ENCODE peak calls at places on chromosomes 1 and 21, in five cellular contexts. Q, E, I, X and H are unnamed samples. For H3K27me3, the result is how much of the 10 kb centered on the place peaks cover.

GRCh38 chr1:2605754-2606003 is 19.1 kb downstream of the PRXL2B start:
- DNase-seq in Q (no peak), E (no peak), I (no peak), X (no peak), H (no peak)

GRCh38 chr1:15573477-15573876 is 11.4 kb downstream of the AGMAT start:
- DNase-seq in Q (no peak), E (no peak), I (no peak), X (peak), H (no peak)

GRCh38 chr21:27346041-27346448 is 379.2 kb upstream of the ADAMTS5 start:
- DNase-seq in Q (no peak), E (no peak), I (no peak), X (peak), H (no peak)

GRCh38 chr1:24896596-24897262 is 33.3 kb downstream of the RUNX3 start:
- DNase-seq in Q (no peak), E (no peak), I (peak), X (no peak), H (peak)

GRCh38 chr1:219312967-219313366 is 139.3 kb downstream of the LYPLAL1 start:
- DNase-seq in Q (no peak), E (no peak), I (no peak), X (peak), H (no peak)

GRCh38 chr1:8889925-8890785 is 11.7 kb upstream of the ENO1 start:
- DNase-seq in Q (no peak), E (peak), I (peak), X (peak), H (peak)

GRCh38 chr1:10712568-10712967 is 83.9 kb downstream of the CASZ1 start:
- DNase-seq in Q (no peak), E (no peak), I (no peak), X (no peak), H (no peak)

GRCh38 chr1:173866462-173866861 is 1.3 kb downstream of the GAS5 start:
- DNase-seq in Q (no peak), E (no peak), I (no peak), X (no peak), H (no peak)

GRCh38 chr1:162276493-162276892 is 100.2 kb downstream of the SPATA46 start:
- DNase-seq in Q (no peak), E (no peak), I (no peak), X (peak), H (no peak)

GRCh38 chr1:11198851-11199628 is 9.9 kb downstream of the ANGPTL7 start:
- DNase-seq in Q (no peak), E (no peak), I (no peak), X (no peak), H (no peak)

GRCh38 chr1:21319447-21320407 is 29.5 kb upstream of the ECE1 start:
- DNase-seq in Q (no peak), E (no peak), I (no peak), X (no peak), H (peak)

GRCh38 chr21:42621828-42622199 is 31.6 kb upstream of the PDE9A start:
- DNase-seq in Q (no peak), E (no peak), I (no peak), X (no peak), H (no peak)

GRCh38 chr1:24020032-24020431 is 39.9 kb upstream of the SRSF10 start:
- DNase-seq in Q (no peak), E (no peak), I (no peak), X (peak), H (no peak)

GRCh38 chr1:32249831-32250525 is 1.1 kb upstream of the LCK start:
- DNase-seq in Q (peak), E (peak), I (no peak), X (peak), H (no peak)

GRCh38 chr1:91804546-91805023 is 81.4 kb downstream of the TGFBR3 start:
- DNase-seq in Q (peak), E (no peak), I (peak), X (no peak), H (no peak)

GRCh38 chr1:200558866-200559459 is 61.6 kb downstream of the KIF14 start:
- DNase-seq in Q (no peak), E (no peak), I (no peak), X (peak), H (no peak)

GRCh38 chr1:10614377-10615225 is 139.9 kb downstream of the PEX14 start:
- DNase-seq in Q (no peak), E (no peak), I (no peak), X (no peak), H (no peak)

GRCh38 chr1:161180643-161181042 is 3.3 kb upstream of the B4GALT3 start:
- DNase-seq in Q (no peak), E (no peak), I (no peak), X (no peak), H (no peak)

GRCh38 chr1:202860744-202861419 is 28.1 kb downstream of the RABIF start:
- DNase-seq in Q (no peak), E (peak), I (peak), X (peak), H (peak)

GRCh38 chr1:11967028-11967547 is 13.2 kb upstream of the MFN2 start:
- DNase-seq in Q (no peak), E (no peak), I (peak), X (no peak), H (no peak)

GRCh38 chr21:39630827-39631226 is 18.1 kb downstream of the B3GALT5 start:
- DNase-seq in Q (no peak), E (no peak), I (no peak), X (peak), H (no peak)

GRCh38 chr1:13783551-13783950 is 83.6 kb downstream of the PRDM2 start:
- DNase-seq in Q (no peak), E (no peak), I (no peak), X (peak), H (no peak)

GRCh38 chr1:170707959-170708666 is 44.2 kb downstream of the PRRX1 start:
- DNase-seq in Q (no peak), E (no peak), I (peak), X (peak), H (no peak)

GRCh38 chr21:35703704-35704103 is 356.6 kb downstream of the SETD4 start:
- DNase-seq in Q (no peak), E (no peak), I (no peak), X (no peak), H (no peak)

GRCh38 chr1:246008256-246008901 is 498.7 kb downstream of the SMYD3 start:
- DNase-seq in Q (no peak), E (no peak), I (no peak), X (no peak), H (no peak)

GRCh38 chr1:33985166-33985565 is 121.3 kb downstream of the HMGB4 start:
- DNase-seq in Q (no peak), E (peak), I (no peak), X (no peak), H (no peak)

GRCh38 chr1:58318157-58318665 is 228.3 kb downstream of the OMA1 start:
- DNase-seq in Q (no peak), E (no peak), I (no peak), X (no peak), H (no peak)

GRCh38 chr1:229699613-229700242 is 73.7 kb downstream of the URB2 start:
- DNase-seq in Q (no peak), E (no peak), I (no peak), X (no peak), H (no peak)

GRCh38 chr1:203338335-203339036 is 12.4 kb downstream of the FMOD start:
- DNase-seq in Q (peak), E (peak), I (peak), X (peak), H (no peak)

GRCh38 chr1:20361805-20362381 is 71.2 kb downstream of the VWA5B1 start:
- DNase-seq in Q (no peak), E (peak), I (peak), X (peak), H (no peak)

GRCh38 chr1:37434292-37434907 is 40.0 kb upstream of the ZC3H12A start:
- DNase-seq in Q (peak), E (peak), I (peak), X (peak), H (peak)

GRCh38 chr1:230682882-230683610 is 30.9 kb downstream of the AGT start:
- DNase-seq in Q (no peak), E (no peak), I (no peak), X (peak), H (no peak)

GRCh38 chr21:14215971-14216621 is at the start of gene RBM11:
- DNase-seq in Q (peak), E (peak), I (peak), X (peak), H (peak)

DNA sequence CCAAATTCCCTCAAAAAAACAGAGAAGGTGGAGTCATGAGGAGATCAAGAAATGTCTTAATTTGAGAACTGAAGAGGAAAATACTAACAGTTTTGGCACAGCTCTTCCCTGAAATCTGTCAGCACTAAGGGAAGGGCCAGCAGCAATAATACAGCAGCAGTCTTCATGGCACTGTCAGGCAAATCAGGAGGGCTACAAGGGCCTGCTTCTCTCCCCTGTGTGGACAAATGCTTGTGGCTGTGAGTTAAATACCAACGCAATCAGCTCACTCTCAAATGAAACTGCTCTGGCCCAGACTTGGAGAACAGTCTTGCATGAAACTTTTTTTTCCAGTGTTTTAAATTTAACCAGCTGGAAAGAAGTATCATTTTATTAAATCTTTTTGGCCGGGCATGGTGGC is 20.5 kb upstream of the CNN3 start:
- DNase-seq in Q (no peak), E (no peak), I (no peak), X (peak), H (no peak)
- H3K4me3 ChIP-seq in Q (no peak), E (no peak), I (no peak), X (no peak), H (no peak)

DNA sequence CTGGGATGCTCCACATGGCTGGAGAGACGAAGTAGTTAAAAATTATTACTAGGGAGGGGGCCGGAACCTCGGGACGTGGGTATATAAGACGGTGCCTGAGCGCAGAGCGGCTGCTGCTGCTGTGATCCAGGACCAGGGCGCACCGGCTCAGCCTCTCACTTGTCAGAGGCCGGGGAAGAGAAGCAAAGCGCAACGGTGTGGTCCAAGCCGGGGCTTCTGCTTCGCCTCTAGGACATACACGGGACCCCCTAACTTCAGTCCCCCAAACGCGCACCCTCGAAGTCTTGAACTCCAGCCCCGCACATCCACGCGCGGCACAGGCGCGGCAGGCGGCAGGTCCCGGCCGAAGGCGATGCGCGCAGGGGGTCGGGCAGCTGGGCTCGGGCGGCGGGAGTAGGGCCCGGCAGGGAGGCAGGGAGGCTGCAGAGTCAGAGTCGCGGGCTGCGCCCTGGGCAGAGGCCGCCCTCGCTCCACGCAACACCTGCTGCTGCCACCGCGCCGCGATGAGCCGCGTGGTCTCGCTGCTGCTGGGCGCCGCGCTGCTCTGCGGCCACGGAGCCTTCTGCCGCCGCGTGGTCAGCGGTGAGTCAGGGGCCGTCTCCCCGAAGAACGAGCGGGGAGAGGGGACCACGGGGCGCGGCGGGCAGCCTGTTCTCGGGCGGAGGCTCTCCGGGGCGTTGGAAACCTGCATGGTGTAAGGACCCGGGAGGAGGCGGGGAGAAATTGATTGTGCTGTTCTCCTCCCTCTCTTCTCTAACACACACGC is at the start of gene CHODL:
- DNase-seq in Q (no peak), E (peak), I (no peak), X (no peak), H (peak)
- H3K27me3 ChIP-seq in Q (under half), E (under half), I (under half), X (under half), H (under half)

GRCh38 chr21:43640437-43640836 is 18.9 kb downstream of the HSF2BP start:
- DNase-seq in Q (no peak), E (no peak), I (no peak), X (no peak), H (no peak)
- TF ChIP-seq CTCF in Q (no peak), E (no peak), I (no peak), X (no peak), H (no peak)

GRCh38 chr21:38478782-38479181 is 19.5 kb downstream of the ERG start:
- DNase-seq in Q (no peak), E (no peak), I (no peak), X (peak), H (no peak)

GRCh38 chr21:38475519-38475918 is 22.8 kb downstream of the ERG start:
- DNase-seq in Q (no peak), E (no peak), I (no peak), X (no peak), H (no peak)

GRCh38 chr21:38476385-38476784 is 21.9 kb downstream of the ERG start:
- DNase-seq in Q (no peak), E (peak), I (no peak), X (no peak), H (no peak)

GRCh38 chr21:38477241-38477640 is 21.0 kb downstream of the ERG start:
- DNase-seq in Q (no peak), E (no peak), I (no peak), X (no peak), H (no peak)

GRCh38 chr21:38479641-38480515 is 18.4 kb downstream of the ERG start:
- DNase-seq in Q (no peak), E (no peak), I (no peak), X (no peak), H (no peak)
- H3K4me3 ChIP-seq in Q (no peak), E (no peak), I (no peak), X (no peak), H (no peak)

GRCh38 chr1:228043281-228043845 is 36.6 kb downstream of the WNT3A start:
- DNase-seq in Q (no peak), E (no peak), I (peak), X (peak), H (no peak)
- H3K27me3 ChIP-seq in Q (under half), E (under half), I (under half), X (under half), H (under half)

GRCh38 chr1:99292946-99293345 is 28.7 kb downstream of the PLPPR4 start:
- DNase-seq in Q (no peak), E (no peak), I (no peak), X (no peak), H (no peak)
- TF ChIP-seq CTCF in Q (no peak), E (no peak), I (no peak), X (no peak), H (no peak)

DNA sequence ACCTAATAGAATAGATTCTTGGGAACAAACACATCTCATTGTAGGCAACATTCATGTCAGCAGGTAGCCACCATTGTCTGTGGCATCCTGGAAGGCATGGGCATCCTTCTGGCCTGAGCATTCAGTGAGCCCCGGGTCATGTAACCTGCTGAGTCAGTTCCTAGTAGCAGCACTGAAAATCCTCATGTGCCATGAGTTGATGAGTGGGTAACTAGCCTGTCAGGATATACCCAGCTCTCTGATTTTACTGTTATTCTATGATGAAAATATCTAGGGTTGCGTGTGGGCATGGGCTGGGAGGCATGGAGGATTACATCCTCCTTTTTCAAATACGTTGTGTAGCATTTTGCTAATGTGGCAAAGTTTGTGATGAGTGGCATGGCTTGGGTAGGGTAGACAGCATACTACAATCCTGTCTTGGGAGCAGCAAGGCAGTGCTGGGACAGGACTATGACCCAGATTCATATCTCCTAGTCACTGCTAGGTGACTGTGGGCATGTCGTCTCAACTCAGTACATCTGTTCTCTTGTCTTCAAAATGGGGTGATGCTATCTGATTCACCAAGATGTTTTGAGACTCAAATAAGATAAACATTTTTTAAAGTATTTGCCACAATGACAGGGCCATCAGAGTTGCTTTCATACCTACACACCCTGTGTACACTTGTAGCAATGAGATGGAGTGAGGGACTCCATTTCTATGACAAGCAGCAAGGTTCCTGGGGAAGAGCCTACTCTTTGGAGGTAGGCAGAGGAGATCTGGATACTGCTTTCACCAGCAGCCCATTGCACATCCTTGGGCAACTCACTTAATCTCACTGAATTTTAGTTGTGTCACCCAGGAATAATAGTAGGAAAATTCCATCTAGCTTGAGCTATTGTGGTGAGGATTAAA is 62.5 kb downstream of the CD58 start:
- DNase-seq in Q (no peak), E (no peak), I (no peak), X (no peak), H (no peak)
- H3K4me3 ChIP-seq in Q (no peak), E (no peak), I (peak), X (no peak), H (no peak)

GRCh38 chr1:111586112-111586511 is 33.5 kb upstream of the RAP1A start:
- DNase-seq in Q (no peak), E (no peak), I (no peak), X (no peak), H (no peak)
- H3K27me3 ChIP-seq in Q (under half), E (under half), I (under half), X (under half), H (under half)